ENCODE peak calls at places on chromosomes 2 and 18, in ten cellular contexts. P is fibroblast of the aortic adventitia, K is AG04450, W is A549, J is psoas muscle, C is GM23338, N is spleen, T is WERI-Rb-1, X is IMR-90, O is H7. B is an unnamed sample.

GRCh38 chr2:43507137-43507536 is 88.7 kb downstream of the THADA start:
- DNase-seq in P (no peak), K (no peak), W (no peak), J (no peak), C (no peak), N (no peak), T (no peak), X (no peak), O (no peak), B (no peak)

GRCh38 chr2:165406053-165406628 is 63.4 kb upstream of the CSRNP3 start:
- DNase-seq in P (no peak), K (no peak), W (no peak), J (no peak), C (peak), N (no peak), T (peak), X (no peak), O (no peak), B (peak)

GRCh38 chr2:12131975-12132374 is 385.5 kb downstream of the LPIN1 start:
- DNase-seq in P (peak), K (no peak), W (no peak), J (no peak), C (no peak), N (no peak), T (no peak), X (peak), O (no peak), B (no peak)

GRCh38 chr2:176814740-176815367 is 397.7 kb upstream of the HNRNPA3 start:
- DNase-seq in P (peak), K (no peak), W (peak), J (no peak), C (peak), N (no peak), T (no peak), X (peak), O (peak), B (peak)

GRCh38 chr2:53445376-53446072 is 322.1 kb upstream of the CHAC2 start:
- DNase-seq in P (peak), K (peak), W (no peak), J (no peak), C (no peak), N (no peak), T (no peak), X (peak), O (no peak), B (peak)

GRCh38 chr18:62790836-62791772 is 75.8 kb downstream of the PHLPP1 start:
- DNase-seq in P (peak), K (no peak), W (no peak), J (no peak), C (no peak), N (no peak), T (no peak), X (peak), O (no peak), B (peak)

GRCh38 chr2:11430729-11431128 is 35.2 kb downstream of the E2F6 start:
- DNase-seq in P (no peak), K (no peak), W (no peak), J (no peak), C (no peak), N (no peak), T (no peak), X (no peak), O (no peak), B (no peak)

GRCh38 chr18:2417861-2418610 is 153.3 kb downstream of the METTL4 start:
- DNase-seq in P (peak), K (peak), W (no peak), J (no peak), C (no peak), N (no peak), T (no peak), X (peak), O (no peak), B (peak)

GRCh38 chr2:100742884-100743283 is 77.1 kb upstream of the NPAS2 start:
- DNase-seq in P (peak), K (peak), W (no peak), J (no peak), C (no peak), N (no peak), T (no peak), X (peak), O (no peak), B (peak)

GRCh38 chr18:24710474-24710873 is 250.0 kb downstream of the HRH4 start:
- DNase-seq in P (no peak), K (no peak), W (no peak), J (no peak), C (no peak), N (no peak), T (no peak), X (no peak), O (no peak), B (no peak)

GRCh38 chr2:39059366-39059952 is 61.4 kb downstream of the SOS1 start:
- DNase-seq in P (peak), K (peak), W (peak), J (no peak), C (peak), N (no peak), T (no peak), X (peak), O (peak), B (peak)

GRCh38 chr2:22329097-22329716 is 1055.8 kb upstream of the KLHL29 start:
- DNase-seq in P (no peak), K (no peak), W (no peak), J (no peak), C (no peak), N (no peak), T (no peak), X (no peak), O (no peak), B (no peak)

GRCh38 chr18:44733069-44733753 is 52.5 kb downstream of the SETBP1 start:
- DNase-seq in P (peak), K (peak), W (peak), J (no peak), C (no peak), N (no peak), T (no peak), X (peak), O (no peak), B (peak)

GRCh38 chr2:38978504-38978903 is 88.8 kb downstream of the ARHGEF33 start:
- DNase-seq in P (no peak), K (no peak), W (no peak), J (no peak), C (no peak), N (no peak), T (no peak), X (no peak), O (no peak), B (no peak)

GRCh38 chr2:186486651-186487647 is 889 bp downstream of the ZC3H15 start:
- DNase-seq in P (peak), K (no peak), W (no peak), J (no peak), C (no peak), N (no peak), T (peak), X (peak), O (no peak), B (peak)

GRCh38 chr2:85957256-85957655 is 68.5 kb upstream of the ST3GAL5 start:
- DNase-seq in P (no peak), K (no peak), W (no peak), J (no peak), C (no peak), N (no peak), T (no peak), X (no peak), O (no peak), B (no peak)

DNA sequence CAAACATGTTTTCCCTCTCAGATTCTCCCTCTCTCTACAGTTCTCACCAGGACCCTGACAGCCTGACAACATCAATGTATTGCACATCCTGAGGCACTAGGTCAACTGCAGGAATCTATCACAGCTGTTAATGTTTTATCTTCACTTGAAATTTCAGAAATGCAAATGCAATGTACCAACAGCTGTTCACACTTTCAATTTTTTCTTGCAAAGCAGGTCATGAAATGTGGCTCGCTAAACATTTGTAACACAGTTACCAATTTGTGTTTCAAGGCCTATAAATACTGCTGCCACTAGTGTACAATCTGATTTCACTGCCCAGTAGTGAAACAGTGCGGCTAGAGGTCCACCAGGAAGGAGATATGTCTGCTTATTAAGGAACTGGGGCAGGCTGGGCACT is 147.8 kb downstream of the EXOC6B start:
- DNase-seq in P (no peak), K (no peak), W (no peak), J (no peak), C (no peak), N (no peak), T (no peak), X (no peak), O (no peak), B (no peak)
- H3K4me3 ChIP-seq in P (no peak), K (no peak), W (no peak), J (no peak), C (no peak), N (no peak), T (no peak), X (no peak), O (no peak), B (no peak)

DNA sequence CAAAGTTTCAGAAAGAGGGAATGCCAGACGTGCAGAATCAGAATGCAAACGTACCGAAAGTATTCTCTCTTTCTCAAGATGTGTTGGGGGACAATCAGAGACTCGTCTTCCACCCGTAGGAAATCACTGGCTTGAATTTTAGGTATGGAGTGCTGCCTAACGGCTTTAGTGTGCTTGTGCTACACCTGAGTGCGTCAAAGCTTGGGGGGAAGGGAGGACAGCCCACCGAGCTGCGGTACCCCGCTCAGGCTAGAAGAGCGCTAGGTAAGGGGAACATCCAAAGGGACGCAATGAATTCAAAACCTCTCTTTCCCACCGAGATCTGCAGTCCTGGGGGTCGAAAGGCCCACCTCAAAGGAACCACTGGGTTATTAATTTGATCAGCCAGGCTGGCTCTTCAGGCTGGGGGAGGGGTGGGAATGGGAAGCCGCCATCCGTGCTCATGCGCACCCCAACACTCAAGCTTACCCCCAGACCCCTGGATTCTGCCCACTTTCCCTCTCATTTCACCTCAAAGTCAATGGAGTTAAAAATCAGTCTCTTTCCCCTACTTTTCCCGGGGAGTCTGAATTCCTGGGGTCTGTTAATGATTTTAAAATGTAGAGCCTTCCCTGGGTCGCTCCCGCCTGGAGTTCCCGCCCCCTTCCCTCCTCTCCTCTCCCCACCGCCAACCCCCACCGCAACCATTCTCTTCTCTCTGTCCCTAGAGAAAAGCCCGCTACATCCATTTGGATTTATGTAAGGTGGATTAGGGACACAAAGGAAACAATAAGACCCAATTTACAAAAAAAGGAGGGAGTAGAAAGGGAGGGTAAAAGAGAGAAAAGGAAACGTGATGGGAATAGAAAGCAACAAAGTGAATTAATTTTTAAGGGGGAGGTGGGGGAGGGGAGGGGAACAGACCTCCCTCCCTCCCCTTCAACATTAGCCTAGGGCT is 2.5 kb downstream of the EPHA4 start:
- DNase-seq in P (no peak), K (no peak), W (no peak), J (no peak), C (peak), N (peak), T (no peak), X (no peak), O (peak), B (no peak)
- H3K4me3 ChIP-seq in P (no peak), K (peak), W (no peak), J (peak), C (peak), N (no peak), T (no peak), X (peak), O (peak), B (peak)

GRCh38 chr2:218292700-218293014 is 354 bp upstream of the TMBIM1 start:
- DNase-seq in P (no peak), K (no peak), W (no peak), J (no peak), C (no peak), N (no peak), T (no peak), X (no peak), O (no peak), B (no peak)
- H3K4me3 ChIP-seq in P (peak), K (peak), W (peak), J (peak), C (peak), N (peak), T (no peak), X (peak), O (peak), B (peak)

GRCh38 chr2:5969301-5969700 is 277.1 kb downstream of the SOX11 start:
- DNase-seq in P (no peak), K (no peak), W (no peak), J (no peak), C (no peak), N (no peak), T (peak), X (no peak), O (no peak), B (no peak)

GRCh38 chr2:5970347-5970746 is 278.2 kb downstream of the SOX11 start:
- DNase-seq in P (no peak), K (no peak), W (no peak), J (no peak), C (no peak), N (no peak), T (no peak), X (no peak), O (no peak), B (no peak)

GRCh38 chr2:5967506-5967905 is 275.3 kb downstream of the SOX11 start:
- DNase-seq in P (no peak), K (no peak), W (no peak), J (no peak), C (no peak), N (no peak), T (no peak), X (no peak), O (no peak), B (no peak)
- H3K4me3 ChIP-seq in P (no peak), K (no peak), W (no peak), J (no peak), C (no peak), N (no peak), T (no peak), X (no peak), O (no peak), B (no peak)

DNA sequence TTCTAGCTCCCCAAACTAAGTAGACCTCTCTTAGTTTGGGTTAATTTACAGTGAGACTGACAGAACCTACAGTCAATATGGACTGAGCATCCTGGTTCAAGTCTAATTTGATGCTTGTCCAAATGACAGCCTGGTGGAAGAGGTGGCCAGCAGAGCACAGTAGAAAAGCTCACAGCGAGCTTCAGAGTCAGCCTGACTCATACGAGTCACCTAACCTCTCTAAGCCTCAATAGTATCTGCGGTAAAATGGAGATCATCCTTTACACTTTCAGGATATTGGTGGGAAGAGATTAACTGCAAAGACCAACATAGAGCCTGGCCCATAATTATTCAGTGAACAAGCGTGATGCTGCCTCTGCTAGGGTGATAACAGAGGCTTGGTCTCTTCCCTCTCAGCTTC is 54.5 kb downstream of the DOCK10 start:
- DNase-seq in P (no peak), K (no peak), W (no peak), J (no peak), C (no peak), N (no peak), T (no peak), X (peak), O (no peak), B (peak)
- H3K4me3 ChIP-seq in P (no peak), K (no peak), W (no peak), J (no peak), C (no peak), N (no peak), T (no peak), X (no peak), O (no peak), B (no peak)

DNA sequence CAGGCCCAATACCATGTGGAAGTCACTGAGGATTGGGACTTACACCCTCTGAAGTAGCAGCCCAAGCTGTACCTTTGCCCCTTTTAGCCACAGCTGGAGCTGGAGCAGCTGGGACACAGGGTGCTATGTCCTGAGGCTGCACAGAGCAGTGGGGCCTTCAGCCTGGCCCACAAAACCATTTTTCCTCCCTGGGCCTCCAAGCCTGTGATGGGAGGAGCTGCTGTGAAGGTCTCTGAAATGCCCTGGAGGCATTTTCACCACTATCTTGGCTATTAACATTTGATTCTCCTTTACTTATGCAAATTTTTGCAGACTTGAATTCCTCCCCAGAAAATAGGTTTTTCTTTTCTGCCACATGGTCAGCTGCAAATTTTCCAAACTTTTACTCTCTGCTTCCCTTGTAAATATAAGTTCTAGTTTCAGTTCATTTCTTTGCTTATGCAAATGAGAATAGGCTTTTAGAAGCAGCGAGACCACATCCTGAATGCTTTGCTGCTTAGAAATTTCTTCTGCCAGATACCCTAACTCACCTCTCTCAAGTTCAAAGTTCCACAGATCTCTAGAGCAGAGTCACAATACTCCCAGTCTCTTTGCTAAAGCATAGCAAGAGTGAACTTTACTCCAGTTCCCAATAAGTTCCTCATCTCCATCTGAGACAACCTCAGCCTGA is 213.8 kb upstream of the MGAT5 start:
- DNase-seq in P (no peak), K (no peak), W (no peak), J (no peak), C (no peak), N (no peak), T (no peak), X (no peak), O (no peak), B (no peak)
- H3K4me3 ChIP-seq in P (no peak), K (no peak), W (no peak), J (no peak), C (no peak), N (no peak), T (no peak), X (no peak), O (no peak), B (no peak)

DNA sequence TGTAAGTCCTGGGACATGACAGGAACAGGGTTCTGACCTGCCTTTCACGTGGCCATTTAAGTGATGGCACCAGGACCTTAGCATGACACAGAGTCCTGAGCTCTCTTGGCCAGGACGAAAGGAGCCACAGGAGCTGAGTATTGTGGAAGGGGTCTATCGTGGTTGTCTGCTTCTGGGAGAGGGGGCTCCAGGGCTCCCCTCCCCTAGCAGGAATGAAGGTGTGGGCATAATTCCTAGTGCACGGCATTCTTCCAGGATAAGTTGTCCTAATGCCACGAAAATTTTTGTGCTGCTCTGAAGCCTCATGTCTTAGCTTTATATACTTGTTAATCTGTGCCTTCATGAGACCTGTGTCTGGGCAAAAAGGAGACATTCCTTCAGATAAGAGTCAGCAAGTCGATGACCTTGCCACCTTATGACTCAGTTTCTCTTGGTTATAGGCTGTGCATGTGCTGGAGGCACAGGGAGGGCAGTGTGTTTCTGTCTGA is 17.1 kb downstream of the GATA6 start:
- DNase-seq in P (peak), K (no peak), W (no peak), J (no peak), C (no peak), N (no peak), T (no peak), X (no peak), O (no peak), B (no peak)
- H3K4me3 ChIP-seq in P (peak), K (no peak), W (no peak), J (no peak), C (no peak), N (no peak), T (no peak), X (no peak), O (no peak), B (no peak)

DNA sequence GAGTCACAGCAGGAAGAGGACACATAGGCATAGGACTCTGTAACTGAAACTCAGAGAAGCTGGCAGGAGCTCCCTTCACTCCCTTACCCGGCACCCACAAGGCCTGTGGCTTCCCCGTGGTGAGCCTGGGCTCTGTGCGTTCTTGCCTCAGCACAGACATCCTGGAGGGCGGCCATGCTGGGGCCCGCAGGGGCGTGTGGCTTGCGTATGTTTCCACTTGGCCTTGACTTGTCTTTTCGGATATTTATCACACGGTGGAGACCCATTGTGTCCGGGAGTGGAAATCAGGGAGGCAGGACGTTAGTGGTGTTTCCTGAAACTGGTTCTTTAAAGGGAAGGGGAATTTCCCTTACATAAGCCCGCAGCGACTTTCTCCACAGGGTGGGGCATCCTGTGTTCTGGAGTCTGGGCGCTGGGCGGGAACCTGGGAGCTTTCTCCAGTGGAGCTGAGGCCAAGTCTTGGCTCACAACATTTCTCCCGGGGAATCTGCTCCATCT is 49.9 kb upstream of the EML6 start:
- DNase-seq in P (peak), K (no peak), W (no peak), J (peak), C (no peak), N (peak), T (no peak), X (no peak), O (no peak), B (no peak)
- H3K4me3 ChIP-seq in P (peak), K (no peak), W (no peak), J (peak), C (no peak), N (no peak), T (no peak), X (no peak), O (no peak), B (no peak)